ENCODE peak calls at places on chromosomes 3 and 15, in five cellular contexts. E, P, V, Z and J are unnamed samples.

GRCh38 chr15:89362203-89363101 is 27.8 kb upstream of the POLG start:
- DNase-seq in P (peak; percentile 75), E (no peak), V (peak; percentile 82), Z (peak; percentile 35), J (no peak)

GRCh38 chr15:68620721-68621528 is 42.1 kb downstream of the CORO2B start:
- DNase-seq in V (peak; percentile 81), P (peak; percentile 91), Z (peak; percentile 46), E (peak; percentile 96), J (peak; percentile 99)

GRCh38 chr3:125146601-125147490 is 65.7 kb downstream of the SLC12A8 start:
- DNase-seq in E (no peak), Z (no peak), V (no peak), P (no peak), J (no peak)

GRCh38 chr3:150308481-150308918 is 99.6 kb upstream of the TSC22D2 start:
- DNase-seq in V (no peak), E (peak; percentile 66), P (no peak), Z (no peak), J (no peak)

GRCh38 chr15:51678081-51678480 is 3.2 kb upstream of the SCG3 start:
- DNase-seq in V (no peak), P (no peak), E (no peak), Z (no peak), J (no peak)

GRCh38 chr3:23648326-23648964 is 157.3 kb upstream of the UBE2E1 start:
- DNase-seq in Z (peak; percentile 14), V (peak; percentile 34), P (no peak), E (no peak), J (peak; percentile 46)

GRCh38 chr15:80436511-80437307 is 32.5 kb downstream of the ARNT2 start:
- DNase-seq in E (peak; percentile 73), V (no peak), Z (no peak), P (peak; percentile 66), J (peak; percentile 14)

GRCh38 chr15:73530649-73531048 is 87.7 kb downstream of the REC114 start:
- DNase-seq in E (peak; percentile 2), Z (no peak), V (no peak), P (no peak), J (no peak)

GRCh38 chr15:76217029-76217866 is 94.0 kb downstream of the ETFA start:
- DNase-seq in P (no peak), V (no peak), E (peak; percentile 82), Z (no peak), J (peak; percentile 57)

GRCh38 chr15:40939909-40940801 is 11.0 kb downstream of the DLL4 start:
- DNase-seq in Z (no peak), E (no peak), P (no peak), V (no peak), J (no peak)

GRCh38 chr3:19173945-19174344 is 25.6 kb downstream of the KCNH8 start:
- DNase-seq in V (no peak), P (no peak), E (no peak), Z (peak; percentile 74), J (no peak)

GRCh38 chr15:49415638-49416037 is 7.4 kb upstream of the FGF7 start:
- DNase-seq in Z (no peak), P (no peak), E (peak; percentile 79), V (no peak), J (peak; percentile 80)

GRCh38 chr15:82047493-82048446 is 2.0 kb upstream of the MEX3B start:
- DNase-seq in P (no peak), V (no peak), Z (peak; percentile 84), E (peak; percentile 31), J (peak; percentile 46)

GRCh38 chr3:140343709-140344417 is 334.0 kb upstream of the TRIM42 start:
- DNase-seq in V (no peak), P (no peak), E (no peak), Z (no peak), J (no peak)

DNA sequence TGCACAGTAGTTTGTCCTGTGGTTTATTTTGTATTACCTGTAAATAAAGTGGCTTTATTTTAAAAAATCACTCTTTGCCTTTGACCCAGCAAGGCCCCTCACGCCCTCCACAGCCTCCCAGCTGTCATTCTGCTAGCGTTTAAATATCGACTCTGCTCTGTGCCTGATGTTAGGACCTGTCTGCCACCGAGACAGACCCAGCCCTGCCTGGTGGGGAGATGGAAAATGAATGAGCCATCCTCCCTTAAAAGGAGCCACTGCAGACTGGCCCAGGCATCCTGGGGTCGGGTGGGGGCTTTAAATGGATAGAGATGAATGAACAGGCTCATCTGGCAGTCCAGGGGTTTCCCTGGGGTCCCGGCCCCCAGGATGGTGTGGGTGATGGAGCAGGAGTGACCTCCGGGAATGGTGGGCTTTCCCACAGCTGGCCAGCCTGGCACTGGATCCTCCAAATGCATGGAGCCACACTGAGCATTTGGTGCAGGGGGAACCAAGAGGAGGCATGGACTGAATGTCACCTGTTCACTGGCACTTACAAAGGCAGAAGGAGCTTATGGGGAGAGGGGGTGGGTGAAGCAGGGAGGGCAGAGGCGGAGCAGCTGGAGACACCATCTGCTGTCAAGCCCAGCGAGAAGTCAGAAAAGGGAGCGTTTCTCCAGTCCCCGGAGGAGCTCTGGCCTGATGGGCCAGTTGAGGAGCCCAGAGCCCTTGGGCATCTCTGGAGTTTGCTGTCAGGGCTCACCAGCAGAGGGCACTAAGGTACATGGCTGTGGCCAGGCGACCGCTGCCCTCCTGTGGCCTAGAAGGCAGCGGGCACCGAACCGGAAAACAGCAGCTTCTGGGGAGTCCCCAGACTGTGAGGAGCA is 11.9 kb downstream of the GRM2 start:
- DNase-seq in V (peak; percentile 96), P (peak; percentile 57), E (no peak), Z (peak; percentile 93), J (peak; percentile 55)
- TF ChIP-seq CTCF in V (peak; percentile 99), P (peak; percentile 64), E (peak; percentile 27), Z (peak; percentile 99), J (peak; percentile 73)

DNA sequence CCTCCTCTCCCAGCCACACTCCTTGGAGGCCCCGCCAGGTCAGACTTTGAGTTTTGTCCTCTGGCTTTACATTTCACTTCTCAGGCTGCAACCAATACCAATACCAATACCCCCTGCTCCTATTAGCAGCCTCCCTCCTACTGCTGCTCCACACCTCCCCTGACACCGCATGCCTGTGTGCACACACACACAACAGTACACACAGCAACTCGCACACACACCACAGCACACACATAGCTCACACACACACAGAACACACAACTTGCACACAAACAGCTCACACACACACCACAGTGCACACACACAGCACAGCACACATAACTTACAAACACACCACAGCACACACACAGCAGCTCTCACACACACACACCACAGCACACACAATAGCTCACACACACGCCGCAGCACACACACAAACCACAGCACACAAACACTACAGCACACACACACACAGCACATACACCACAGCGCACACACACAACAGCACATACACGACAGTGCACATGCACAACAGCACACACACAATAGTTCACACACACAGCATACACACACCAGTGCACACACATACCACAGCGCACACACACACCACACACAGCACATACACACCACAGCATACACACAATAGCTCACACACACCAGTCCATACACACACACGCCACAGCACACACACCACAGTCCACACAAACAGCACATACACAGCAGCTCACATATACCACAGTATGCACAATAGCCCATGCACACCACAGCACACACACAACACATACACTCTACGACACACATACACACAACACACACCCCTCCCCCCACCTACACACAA is 204.7 kb downstream of the UACA start:
- DNase-seq in V (no peak), P (no peak), Z (no peak), E (no peak), J (no peak)
- H3K4me3 ChIP-seq in V (no peak overlapping the region), P (no peak overlapping the region), Z (no peak overlapping the region), E (no peak overlapping the region), J (no peak overlapping the region)

GRCh38 chr3:190695994-190696393 is 166.5 kb downstream of the GMNC start:
- DNase-seq in Z (no peak), P (no peak), E (no peak), V (no peak), J (no peak)

GRCh38 chr3:190695225-190695624 is 167.3 kb downstream of the GMNC start:
- DNase-seq in P (no peak), E (no peak), V (no peak), Z (no peak), J (no peak)

GRCh38 chr3:190697901-190698300 is 164.6 kb downstream of the GMNC start:
- DNase-seq in E (peak; percentile 65), V (no peak), Z (no peak), P (no peak), J (peak; percentile 65)

GRCh38 chr3:190697502-190697830 is 165.0 kb downstream of the GMNC start:
- DNase-seq in Z (no peak), V (no peak), P (no peak), E (no peak), J (no peak)

DNA sequence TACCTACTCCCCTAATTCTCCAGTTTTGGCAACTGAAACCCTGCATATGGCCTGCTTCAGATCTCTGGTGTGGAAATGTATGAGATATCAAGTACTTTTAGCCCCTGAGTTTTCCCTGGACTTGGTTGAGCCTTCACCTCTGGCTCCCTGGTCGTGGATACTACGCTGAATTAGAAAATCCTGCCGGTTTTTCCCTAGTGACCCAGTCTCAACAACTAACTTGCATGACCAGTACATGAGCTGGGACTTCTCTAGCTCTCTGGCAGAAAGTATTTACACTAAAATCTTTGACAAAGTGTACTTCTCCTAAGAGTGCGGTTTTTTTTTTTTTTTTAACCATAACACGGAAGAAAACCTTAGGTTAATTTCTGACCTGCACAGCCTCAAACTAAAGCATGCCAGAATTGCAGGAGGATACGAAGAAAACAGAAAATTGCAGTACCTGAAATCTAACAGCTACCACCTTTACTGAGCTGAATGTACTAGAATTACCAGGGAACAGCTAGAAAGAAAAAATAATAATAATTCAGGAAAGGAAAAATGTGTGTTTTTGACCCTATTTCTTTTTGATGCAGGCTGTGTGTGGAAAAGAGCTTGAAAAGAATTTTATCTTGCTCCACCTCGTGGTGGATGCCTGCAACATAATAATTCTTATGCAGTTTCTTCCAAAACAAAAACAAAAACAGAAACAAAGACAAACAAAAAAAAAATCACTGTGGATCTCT is 165.6 kb downstream of the GMNC start:
- DNase-seq in V (no peak), P (no peak), E (no peak), Z (peak; percentile 62), J (peak; percentile 72)
- TF ChIP-seq CTCF in V (no peak), P (peak; percentile 67), E (peak; percentile 65), Z (peak; percentile 50), J (peak; percentile 64)

GRCh38 chr3:71080517-71081083 is 502.9 kb downstream of the FOXP1 start:
- DNase-seq in V (no peak), Z (no peak), E (no peak), P (no peak), J (no peak)

GRCh38 chr3:71076361-71076997 is 507.0 kb downstream of the FOXP1 start:
- DNase-seq in P (no peak), V (no peak), E (no peak), Z (no peak), J (peak; percentile 42)

GRCh38 chr3:71078199-71078598 is 505.3 kb downstream of the FOXP1 start:
- DNase-seq in E (no peak), V (no peak), Z (no peak), P (no peak), J (no peak)

GRCh38 chr3:71077070-71077469 is 506.5 kb downstream of the FOXP1 start:
- DNase-seq in Z (no peak), P (no peak), V (no peak), E (no peak), J (no peak)

DNA sequence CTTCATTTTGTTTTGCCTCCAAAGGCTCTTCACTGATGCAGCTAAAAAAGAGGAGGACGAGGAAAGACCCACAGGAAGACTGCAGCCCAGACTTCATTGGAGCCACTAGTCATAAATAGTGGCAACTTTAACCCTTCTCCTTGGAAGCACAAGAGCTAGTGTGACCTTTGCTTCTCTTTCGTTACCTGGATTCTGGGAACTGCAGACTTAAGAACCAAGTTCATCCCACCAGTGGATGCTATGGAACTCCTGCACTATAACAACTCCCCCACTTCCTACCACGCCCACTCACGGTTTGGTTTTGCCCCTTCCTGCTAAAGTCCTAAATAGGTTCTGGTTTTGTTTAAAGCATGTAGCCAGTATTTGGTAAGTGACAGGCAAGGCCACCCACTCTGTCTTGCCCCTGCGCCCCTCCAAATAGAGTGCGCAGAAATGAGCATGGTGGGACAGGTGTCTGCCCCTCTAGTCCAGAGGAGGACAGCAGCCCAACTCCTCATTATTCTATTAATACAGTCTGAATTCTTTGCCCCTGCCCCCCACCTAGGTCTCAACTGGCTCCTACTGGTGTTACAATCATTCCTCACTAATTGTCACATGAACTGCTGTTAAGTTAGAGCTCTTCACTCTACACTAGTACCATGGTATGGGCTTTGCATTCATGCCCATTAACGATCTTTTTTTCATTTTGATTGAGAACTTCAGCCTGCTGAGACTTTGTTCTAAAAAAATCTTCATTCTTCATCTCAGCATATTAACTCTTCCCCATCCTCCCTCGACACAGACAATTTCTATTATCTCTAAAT is 504.6 kb downstream of the FOXP1 start:
- DNase-seq in E (no peak), P (no peak), V (no peak), Z (no peak), J (no peak)
- H3K4me3 ChIP-seq in E (no peak overlapping the region), P (no peak overlapping the region), V (no peak overlapping the region), Z (no peak overlapping the region), J (no peak overlapping the region)